ENCODE peak calls at places on chromosomes 1 and 21, in eight cellular contexts. R is heart left ventricle, I is left lung, G is brain microvascular endothelial cell, W is ovary, L is MCF 10A, M is HFFc6, Q is esophagus muscularis mucosa. S is an unnamed sample.

GRCh38 chr1:209176866-209177430 is 406.6 kb upstream of the CAMK1G start:
- DNase-seq in L (no peak), I (no peak), Q (no peak), R (no peak), M (no peak), W (no peak), G (no peak), S (no peak)

GRCh38 chr1:151048645-151049032 is 1.1 kb downstream of the C1orf56 start:
- DNase-seq in R (no peak), G (no peak), I (no peak), Q (no peak), W (no peak), L (no peak), M (no peak), S (no peak)

GRCh38 chr1:116477428-116477827 is 93.4 kb downstream of the CD58 start:
- DNase-seq in L (no peak), W (peak; percentile 15), M (no peak), Q (no peak), G (no peak), R (no peak), I (no peak), S (no peak)

GRCh38 chr1:179303173-179303572 is 9.6 kb downstream of the SOAT1 start:
- DNase-seq in W (no peak), G (no peak), I (no peak), R (no peak), L (no peak), Q (no peak), M (no peak), S (no peak)

GRCh38 chr1:153985984-153986761 is at the start of gene RAB13:
- DNase-seq in M (peak; percentile 78), Q (peak; percentile 98), L (peak; percentile 96), I (peak; percentile 93), R (peak; percentile 89), G (peak; percentile 67), W (peak; percentile 88), S (peak; percentile 88)

GRCh38 chr1:179935909-179936496 is 18.6 kb upstream of the CEP350 start:
- DNase-seq in L (no peak), R (no peak), I (no peak), W (no peak), G (no peak), M (no peak), Q (no peak), S (no peak)

GRCh38 chr1:177830531-177830930 is 139.3 kb downstream of the SEC16B start:
- DNase-seq in G (no peak), R (no peak), Q (no peak), I (no peak), L (no peak), M (no peak), W (no peak), S (no peak)

GRCh38 chr1:229186373-229187056 is 84.4 kb upstream of the RAB4A start:
- DNase-seq in M (no peak), W (no peak), G (no peak), I (no peak), Q (no peak), R (no peak), L (no peak), S (no peak)

GRCh38 chr1:101407505-101408211 is 170.8 kb downstream of the S1PR1 start:
- DNase-seq in L (no peak), I (no peak), Q (no peak), W (no peak), R (no peak), M (no peak), G (no peak), S (no peak)

GRCh38 chr1:85366391-85366790 is 90.0 kb upstream of the BCL10 start:
- DNase-seq in I (no peak), G (peak; percentile 54), M (peak; percentile 86), R (no peak), Q (no peak), L (peak; percentile 40), W (no peak), S (peak; percentile 71)

GRCh38 chr1:26945728-26946127 is 14.5 kb downstream of the KDF1 start:
- DNase-seq in R (peak; percentile 25), M (no peak), G (no peak), W (no peak), I (no peak), L (no peak), Q (no peak), S (no peak)

GRCh38 chr1:154087574-154087973 is 67.3 kb downstream of the NUP210L start:
- DNase-seq in M (no peak), R (no peak), W (no peak), G (no peak), I (no peak), L (no peak), Q (no peak), S (no peak)

GRCh38 chr1:216461466-216461865 is 38.2 kb upstream of the USH2A start:
- DNase-seq in G (no peak), I (no peak), R (no peak), L (no peak), Q (no peak), W (no peak), M (no peak), S (peak; percentile 44)

DNA sequence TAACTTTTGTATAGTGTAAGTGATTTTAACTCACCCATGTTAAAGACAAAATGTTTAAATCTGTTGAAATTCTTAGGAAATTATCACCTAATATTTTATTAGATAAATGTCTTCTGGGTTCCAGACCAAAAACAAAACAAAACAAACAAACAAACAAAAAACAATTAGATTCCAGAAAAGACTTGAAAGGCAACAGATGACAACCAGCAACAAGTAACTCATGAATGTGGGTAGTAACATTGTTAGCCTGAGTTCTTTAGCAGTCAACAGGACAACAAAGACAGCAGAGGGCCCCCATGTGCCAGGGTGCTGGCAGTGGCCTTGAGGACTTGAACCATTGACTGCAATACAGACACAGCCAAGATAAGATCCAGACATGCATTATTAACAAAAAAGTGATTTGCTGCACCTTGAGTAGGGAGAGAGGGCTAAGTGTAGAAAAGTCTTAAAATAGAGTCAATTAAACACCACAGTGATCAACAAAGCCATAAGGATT is 2.4 kb upstream of the CD247 start:
- DNase-seq in R (no peak), W (no peak), I (no peak), Q (no peak), M (no peak), L (no peak), G (no peak), S (no peak)
- TF ChIP-seq CTCF in R (no peak), W (no peak), I (no peak), Q (no peak), M (no peak), L (no peak), G (no peak), S (no peak)

GRCh38 chr1:94819584-94819944 is 593 bp upstream of the SLC44A3 start:
- DNase-seq in W (no peak), R (no peak), I (no peak), G (no peak), M (no peak), Q (no peak), L (no peak), S (no peak)

GRCh38 chr1:94821636-94822305 is 1.6 kb downstream of the SLC44A3 start:
- DNase-seq in Q (no peak), I (no peak), R (no peak), L (no peak), M (no peak), G (no peak), W (no peak), S (no peak)

GRCh38 chr1:94817697-94818096 is 2.5 kb upstream of the SLC44A3 start:
- DNase-seq in L (no peak), G (no peak), Q (no peak), W (no peak), M (no peak), R (no peak), I (no peak), S (no peak)

GRCh38 chr1:94820918-94821317 is 761 bp downstream of the SLC44A3 start:
- DNase-seq in G (no peak), M (no peak), W (no peak), Q (no peak), I (no peak), L (no peak), R (no peak), S (no peak)

DNA sequence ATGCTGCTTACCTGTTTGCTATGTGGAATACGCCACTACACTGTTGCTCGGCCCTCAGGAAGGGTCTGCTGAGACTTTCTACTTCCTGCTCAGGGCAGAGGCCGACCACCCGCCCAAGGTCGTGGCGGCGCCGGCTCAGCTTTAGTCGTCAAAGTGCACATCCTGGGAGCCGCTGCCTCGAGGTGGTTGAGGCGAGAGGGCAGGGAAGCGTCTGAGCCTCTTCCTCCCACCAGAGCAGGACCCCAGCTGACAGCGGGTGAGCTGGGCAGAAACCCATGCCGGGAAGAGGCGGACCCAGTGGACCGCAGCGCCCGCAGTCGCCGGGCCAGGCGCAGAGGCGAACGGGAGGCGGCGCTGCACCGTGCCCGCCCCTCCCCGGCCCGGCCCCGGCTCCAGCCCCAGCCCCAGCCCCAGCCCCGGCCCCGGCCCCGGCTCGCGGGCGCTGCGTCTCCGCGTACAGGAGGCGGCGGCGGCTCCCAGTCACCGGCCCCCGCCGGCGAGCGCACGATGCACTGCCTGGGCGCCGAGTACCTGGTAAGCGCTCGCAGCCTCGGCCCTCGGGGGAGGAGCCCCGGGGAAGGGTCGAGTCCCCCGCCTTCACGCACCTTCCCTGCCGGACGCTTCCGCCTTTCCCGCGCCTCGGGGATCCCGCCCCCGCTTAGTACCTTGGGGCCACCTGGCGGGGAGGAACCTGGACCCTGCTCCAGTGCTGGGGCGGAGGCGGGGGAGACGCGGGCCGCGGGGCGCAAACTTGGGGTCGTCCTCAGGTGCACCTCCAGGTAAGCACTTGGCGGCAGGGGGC is at the start of gene SLC44A3:
- DNase-seq in R (peak; percentile 49), G (no peak), M (no peak), L (peak; percentile 51), I (peak; percentile 90), Q (no peak), W (peak; percentile 40), S (peak; percentile 16)
- TF ChIP-seq CTCF in R (no peak), G (peak; percentile 31), M (peak; percentile 49), L (peak; percentile 30), I (peak; percentile 13), Q (peak; percentile 30), W (peak; percentile 22), S (peak; percentile 11)

DNA sequence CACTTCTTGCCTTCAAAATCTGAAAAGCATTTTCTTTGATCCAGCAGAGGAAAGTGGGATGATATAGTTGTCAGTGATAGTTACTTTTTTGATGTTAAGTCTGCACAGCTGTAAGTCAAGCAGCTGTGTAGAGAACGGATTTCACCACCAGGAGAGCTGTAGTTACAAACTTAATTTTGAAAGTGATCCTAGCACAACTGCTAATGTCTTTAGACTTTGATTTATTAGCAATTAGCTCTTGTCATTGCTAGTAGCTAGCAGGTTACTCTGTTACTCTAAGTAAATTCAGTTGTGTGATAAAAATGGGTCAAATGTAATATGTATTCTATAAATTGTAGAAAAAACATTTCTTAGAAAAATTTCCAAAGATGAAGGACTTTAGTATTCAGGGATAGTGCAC is 46.0 kb downstream of the ALG6 start:
- DNase-seq in W (no peak), R (no peak), G (no peak), I (no peak), Q (no peak), L (no peak), M (no peak), S (no peak)
- TF ChIP-seq CTCF in W (no peak), R (no peak), G (no peak), I (no peak), Q (no peak), L (no peak), M (peak; percentile 33), S (no peak)

DNA sequence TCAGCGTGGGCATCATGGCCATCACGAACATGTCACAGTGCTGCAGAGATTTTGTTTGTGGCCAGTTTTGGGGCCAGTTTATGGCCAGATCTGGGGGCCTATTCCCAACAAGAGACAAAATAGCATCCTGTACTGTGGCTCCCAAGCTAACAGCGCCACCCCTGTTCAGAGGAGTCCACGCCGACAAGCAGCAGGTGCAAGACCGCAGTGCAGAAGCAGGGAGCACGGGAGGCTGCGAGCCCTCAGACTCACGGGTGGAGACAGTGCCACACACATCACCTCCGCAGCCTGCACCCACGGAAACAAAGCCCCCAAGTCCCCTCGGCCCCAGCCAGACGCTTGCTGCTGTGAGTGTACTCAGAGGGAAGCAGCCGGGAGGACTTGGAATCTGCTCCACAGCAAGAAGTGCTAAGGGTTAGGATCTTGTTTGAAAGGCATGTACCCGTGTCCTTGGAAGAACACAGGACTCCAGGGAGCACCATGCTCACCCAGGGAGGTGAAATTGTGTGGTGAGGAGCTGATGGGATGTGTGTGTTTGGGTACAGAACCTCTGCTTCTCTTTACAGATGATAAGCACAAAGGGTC is 7.1 kb downstream of the TCP10L start:
- DNase-seq in G (no peak), I (no peak), W (no peak), Q (no peak), L (peak; percentile 40), M (no peak), R (no peak), S (peak; percentile 24)
- TF ChIP-seq CTCF in G (peak; percentile 66), I (no peak), W (no peak), Q (no peak), L (peak; percentile 6), M (peak; percentile 64), R (no peak), S (peak; percentile 4)

S was measured in foreskin fibroblast.